ENCODE peak calls at places on chromosomes 16 and 17, in four cellular contexts. V, B, H and L are unnamed samples. For H3K79me2, the result is how much of the 10 kb centered on the place peaks cover.

GRCh38 chr16:23026777-23027362 is 122.4 kb downstream of the USP31 start:
- DNase-seq in B (peak), H (peak), V (no peak), L (no peak)

GRCh38 chr16:17780181-17780580 is 309.4 kb upstream of the XYLT1 start:
- DNase-seq in V (no peak), H (no peak), B (no peak), L (no peak)

GRCh38 chr17:37608369-37609169 is 649 bp downstream of the SYNRG start:
- DNase-seq in H (peak), V (peak), B (peak), L (peak)

GRCh38 chr16:18839555-18839954 is 38.2 kb upstream of the ARL6IP1 start:
- DNase-seq in B (no peak), H (peak), V (no peak), L (peak)

GRCh38 chr16:8730335-8730915 is 56.0 kb downstream of the ABAT start:
- DNase-seq in V (no peak), H (no peak), B (no peak), L (no peak)

GRCh38 chr17:63537991-63538692 is 12.1 kb upstream of the DCAF7 start:
- DNase-seq in V (no peak), H (no peak), B (peak), L (no peak)

GRCh38 chr17:32664936-32665583 is 178.3 kb downstream of the CDK5R1 start:
- DNase-seq in H (no peak), V (no peak), B (no peak), L (no peak)

GRCh38 chr16:15643453-15644305 is 725 bp upstream of the MARF1 start:
- DNase-seq in H (peak), B (no peak), V (no peak), L (no peak)

GRCh38 chr16:75282811-75283281 is 31.4 kb upstream of the BCAR1 start:
- DNase-seq in B (no peak), V (no peak), H (peak), L (no peak)

GRCh38 chr16:87435399-87436224 is 43.5 kb downstream of the MAP1LC3B start:
- DNase-seq in H (no peak), B (no peak), V (no peak), L (no peak)

GRCh38 chr17:44197980-44198720 is 1.5 kb downstream of the ATXN7L3 start:
- DNase-seq in H (peak), B (no peak), V (no peak), L (no peak)

GRCh38 chr17:78276098-78276497 is 44.7 kb downstream of the TMEM235 start:
- DNase-seq in H (no peak), V (no peak), B (no peak), L (no peak)

GRCh38 chr17:75090871-75091854 is 3.4 kb downstream of the SLC16A5 start:
- DNase-seq in H (no peak), V (no peak), B (peak), L (no peak)

GRCh38 chr17:55420776-55421178 is 858 bp downstream of the MMD start:
- DNase-seq in B (no peak), H (peak), V (no peak), L (no peak)

GRCh38 chr16:9139965-9140364 is 48.5 kb downstream of the HAPSTR1 start:
- DNase-seq in B (peak), V (no peak), H (peak), L (peak)

GRCh38 chr16:627458-628239 is 3.1 kb upstream of the WFIKKN1 start:
- DNase-seq in H (no peak), B (peak), V (no peak), L (no peak)

GRCh38 chr16:55735120-55735781 is 79.5 kb downstream of the SLC6A2 start:
- DNase-seq in H (peak), V (no peak), B (peak), L (peak)

GRCh38 chr16:19711643-19712042 is 6.4 kb downstream of the KNOP1 start:
- DNase-seq in H (no peak), B (no peak), V (no peak), L (no peak)

GRCh38 chr17:3693829-3694231 is 2.1 kb downstream of the P2RX5 start:
- DNase-seq in H (no peak), V (no peak), B (no peak), L (no peak)

GRCh38 chr16:79838860-79839259 is 238.3 kb upstream of the MAF start:
- DNase-seq in V (no peak), B (no peak), H (no peak), L (no peak)

GRCh38 chr16:8887952-8888560 is 5.9 kb downstream of the LITAFD start:
- DNase-seq in H (no peak), B (no peak), V (no peak), L (no peak)

GRCh38 chr16:13919330-13919682 is 648 bp upstream of the ERCC4 start:
- DNase-seq in H (no peak), V (no peak), B (no peak), L (no peak)

GRCh38 chr17:28953444-28954118 is 2.3 kb upstream of the PHF12 start:
- DNase-seq in B (peak), V (peak), H (peak), L (no peak)

GRCh38 chr17:68135141-68135887 is 99.8 kb downstream of the KPNA2 start:
- DNase-seq in V (no peak), H (no peak), B (no peak), L (no peak)

GRCh38 chr17:58305626-58306025 is 23.0 kb downstream of the TSPOAP1 start:
- DNase-seq in H (no peak), V (no peak), B (peak), L (no peak)

GRCh38 chr17:44198721-44199552 is 747 bp downstream of the ATXN7L3 start:
- DNase-seq in H (peak), V (no peak), B (peak), L (peak)

GRCh38 chr16:82715833-82716232 is 89.1 kb downstream of the CDH13 start:
- DNase-seq in B (no peak), H (peak), V (no peak), L (no peak)

GRCh38 chr16:74999208-74999682 is 421 bp downstream of the ZNRF1 start:
- DNase-seq in H (peak), B (no peak), V (no peak), L (peak)

GRCh38 chr17:75508848-75509450 is 6.4 kb downstream of the CASKIN2 start:
- DNase-seq in B (no peak), H (no peak), V (no peak), L (no peak)

GRCh38 chr17:60390223-60390622 is 1.7 kb downstream of the USP32 start:
- DNase-seq in V (no peak), B (no peak), H (no peak), L (peak)

GRCh38 chr16:56815721-56816120 is 49.3 kb upstream of the SLC12A3 start:
- DNase-seq in B (no peak), V (no peak), H (no peak), L (no peak)

GRCh38 chr16:11224096-11224893 is 31.7 kb downstream of the SOCS1 start:
- DNase-seq in B (peak), H (peak), V (no peak), L (no peak)

GRCh38 chr16:22370038-22370541 is 4.3 kb downstream of the CDR2 start:
- DNase-seq in B (no peak), V (no peak), H (no peak), L (peak)

GRCh38 chr17:69473801-69474170 is 59.3 kb downstream of the MAP2K6 start:
- DNase-seq in B (no peak), V (no peak), H (no peak), L (no peak)

GRCh38 chr16:2770057-2770780 is 6.9 kb downstream of the ELOB start:
- DNase-seq in H (peak), V (no peak), B (no peak), L (no peak)

GRCh38 chr16:81610144-81610842 is 165.7 kb downstream of the CMIP start:
- DNase-seq in H (no peak), B (no peak), V (no peak), L (no peak)

GRCh38 chr16:72457243-72457925 is 285.4 kb upstream of the PMFBP1 start:
- DNase-seq in V (no peak), B (no peak), H (no peak), L (no peak)
- H4K8ac ChIP-seq in V (no peak), B (no peak), H (no peak), L (no peak)

DNA sequence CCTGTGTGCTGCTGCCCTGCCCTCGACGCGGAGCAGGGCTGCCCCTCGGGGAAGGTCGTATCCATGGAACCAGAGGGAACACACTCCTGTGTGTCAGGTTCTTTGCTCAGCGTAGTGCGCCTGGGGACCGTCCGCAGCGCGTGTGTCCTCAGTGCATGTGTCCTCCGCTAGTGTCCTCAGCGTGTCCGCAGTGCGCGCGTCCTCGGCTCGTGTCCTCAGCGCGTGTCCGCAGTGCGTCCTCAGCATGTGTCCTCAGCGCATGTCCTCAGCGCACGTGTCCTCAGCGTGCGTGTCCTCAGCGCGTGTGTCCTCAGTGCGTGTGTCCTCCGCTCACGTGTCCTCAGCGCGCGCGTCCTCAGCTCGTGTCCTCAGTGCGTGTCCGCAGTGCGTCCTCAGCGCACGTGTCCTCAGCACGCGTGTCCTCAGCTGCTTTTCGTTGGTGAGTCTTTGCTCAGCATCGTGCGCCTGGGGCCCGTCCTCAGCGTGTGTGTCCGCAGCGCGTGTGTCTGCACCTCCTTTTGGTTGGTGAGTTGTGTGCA is 59.2 kb upstream of the ZNF750 start:
- DNase-seq in B (no peak), H (no peak), V (no peak), L (no peak)
- H3K79me2 ChIP-seq in B (under half), H (under half), V (under half), L (under half)

GRCh38 chr17:2412561-2413021 is 11.7 kb upstream of the MNT start:
- DNase-seq in B (peak), V (no peak), H (peak), L (peak)
- H4K8ac ChIP-seq in B (no peak), V (no peak), H (no peak), L (no peak)

DNA sequence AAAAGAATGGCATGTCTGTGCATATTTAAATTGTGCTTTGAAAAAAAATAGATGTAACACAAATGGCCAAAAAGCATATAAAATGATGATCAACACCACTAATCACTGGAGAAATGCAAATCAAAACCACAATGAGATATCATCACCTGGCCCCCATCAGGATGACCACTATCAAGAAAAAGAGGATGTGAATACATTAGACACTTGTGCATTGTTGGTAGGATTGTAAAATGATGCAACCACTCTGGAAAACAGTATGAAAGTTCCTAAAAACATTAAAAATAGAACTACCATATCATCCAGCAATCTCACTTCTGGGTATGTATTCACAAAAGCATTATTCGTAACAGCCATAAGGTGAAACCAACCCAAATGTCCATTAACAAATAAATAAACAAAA is 91.5 kb downstream of the SPAG9 start:
- DNase-seq in V (no peak), B (no peak), H (no peak), L (no peak)
- H3K79me2 ChIP-seq in V (under half), B (under half), H (under half), L (under half)

GRCh38 chr17:42436401-42436800 is 13.3 kb upstream of the CAVIN1 start:
- DNase-seq in B (no peak), V (no peak), H (no peak), L (no peak)
- H4K8ac ChIP-seq in B (no peak), V (no peak), H (no peak), L (no peak)

GRCh38 chr16:89397331-89397861 is 93.0 kb downstream of the ANKRD11 start:
- DNase-seq in H (no peak), V (no peak), B (no peak), L (no peak)
- H3K79me2 ChIP-seq in H (half or more), V (under half), B (half or more), L (under half)

DNA sequence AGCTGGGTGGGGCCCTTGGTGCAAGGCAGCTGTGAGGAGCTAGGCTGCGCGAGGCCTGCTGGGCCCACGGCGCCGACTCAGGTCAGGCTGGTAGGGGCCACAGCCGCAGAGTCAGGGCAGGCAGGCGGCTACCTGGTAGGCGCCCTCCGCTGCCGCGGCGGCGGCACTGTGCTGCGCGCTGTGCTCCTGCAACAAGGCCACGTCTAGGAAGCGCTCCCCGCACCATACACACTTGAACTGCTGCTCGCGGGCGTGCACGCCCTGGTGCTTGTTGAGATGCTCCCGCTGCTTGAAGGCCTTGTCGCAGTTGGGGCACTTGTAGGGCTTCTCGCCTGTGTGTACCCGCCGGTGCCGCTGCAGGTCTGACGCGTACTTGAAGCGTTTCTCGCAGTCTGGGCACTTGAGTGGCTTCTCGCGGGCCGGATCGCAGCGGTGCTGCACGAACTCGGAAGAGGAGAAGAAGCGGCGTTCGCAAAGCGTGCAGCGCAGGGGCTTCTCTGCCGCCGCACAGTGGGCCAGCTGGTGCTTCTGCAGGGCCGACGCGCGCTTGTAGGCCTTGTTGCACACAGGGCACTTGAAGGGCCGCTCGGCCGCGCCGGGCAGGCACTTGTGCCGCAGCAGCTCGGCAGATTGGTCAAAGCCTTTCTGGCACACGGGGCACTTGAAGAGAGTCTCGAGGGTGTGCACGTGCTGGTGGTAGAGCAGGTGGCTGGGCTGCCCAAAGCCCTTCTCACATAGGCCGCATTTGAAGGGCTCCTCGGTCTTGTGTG is 3.9 kb downstream of the ZNF319 start:
- DNase-seq in B (no peak), V (no peak), H (no peak), L (no peak)
- H4K8ac ChIP-seq in B (no peak), V (no peak), H (no peak), L (no peak)

GRCh38 chr17:40158438-40158837 is 18.1 kb downstream of the CASC3 start:
- DNase-seq in V (no peak), H (no peak), B (no peak), L (no peak)
- H3K79me2 ChIP-seq in V (under half), H (under half), B (under half), L (under half)